ENCODE peak calls at places on chromosomes 13 and 19, in nine cellular contexts. Y, O, I, P, W, N, A, C and B are unnamed samples.

GRCh38 chr19:40416918-40417713 is 3.9 kb upstream of the PRX start:
- DNase-seq in Y (no peak), O (peak), I (peak), P (no peak), W (peak), N (no peak), A (no peak), C (peak), B (peak)

GRCh38 chr13:114339779-114340534 is 25.7 kb downstream of the CHAMP1 start:
- DNase-seq in Y (peak), O (peak), I (no peak), P (peak), W (peak), N (no peak), A (no peak), C (peak), B (peak)

GRCh38 chr13:111975539-111976473 is 91.1 kb upstream of the SOX1 start:
- DNase-seq in Y (no peak), O (no peak), I (no peak), P (no peak), W (no peak), N (no peak), A (no peak), C (no peak), B (no peak)

GRCh38 chr19:1495799-1496713 is 5.1 kb downstream of the REEP6 start:
- DNase-seq in Y (no peak), O (no peak), I (no peak), P (no peak), W (no peak), N (no peak), A (no peak), C (no peak), B (no peak)

GRCh38 chr19:43439183-43440063 is 24.7 kb downstream of the TEX101 start:
- DNase-seq in Y (no peak), O (peak), I (peak), P (peak), W (peak), N (no peak), A (no peak), C (no peak), B (peak)

GRCh38 chr13:49791214-49791752 is 1.2 kb downstream of the KPNA3 start:
- DNase-seq in Y (peak), O (peak), I (no peak), P (no peak), W (peak), N (peak), A (no peak), C (peak), B (peak)

GRCh38 chr19:46471116-46471733 is at the start of gene PNMA8A:
- DNase-seq in Y (peak), O (no peak), I (peak), P (peak), W (peak), N (peak), A (no peak), C (peak), B (peak)

GRCh38 chr13:100298116-100298681 is 209.3 kb downstream of the PCCA start:
- DNase-seq in Y (no peak), O (no peak), I (no peak), P (no peak), W (peak), N (no peak), A (no peak), C (no peak), B (no peak)

GRCh38 chr13:19927117-19927734 is 31.3 kb upstream of the ZMYM2 start:
- DNase-seq in Y (no peak), O (peak), I (no peak), P (peak), W (peak), N (no peak), A (no peak), C (no peak), B (peak)

GRCh38 chr19:50720181-50720920 is 749 bp upstream of the SHANK1 start:
- DNase-seq in Y (no peak), O (no peak), I (no peak), P (no peak), W (no peak), N (no peak), A (no peak), C (no peak), B (no peak)

GRCh38 chr13:66312312-66313087 is 917.6 kb downstream of the PCDH9 start:
- DNase-seq in Y (no peak), O (peak), I (no peak), P (peak), W (peak), N (no peak), A (no peak), C (peak), B (peak)

GRCh38 chr13:59111711-59112110 is 1052.0 kb downstream of the DIAPH3 start:
- DNase-seq in Y (peak), O (no peak), I (no peak), P (no peak), W (peak), N (no peak), A (peak), C (no peak), B (no peak)

GRCh38 chr19:35449347-35450043 is 1.4 kb downstream of the FFAR2 start:
- DNase-seq in Y (no peak), O (peak), I (no peak), P (no peak), W (no peak), N (no peak), A (no peak), C (no peak), B (peak)

GRCh38 chr13:97780486-97780885 is 173.0 kb upstream of the IPO5 start:
- DNase-seq in Y (no peak), O (no peak), I (no peak), P (no peak), W (no peak), N (no peak), A (no peak), C (no peak), B (no peak)

GRCh38 chr13:20303636-20304035 is 71.5 kb upstream of the GJB6 start:
- DNase-seq in Y (no peak), O (peak), I (no peak), P (no peak), W (peak), N (no peak), A (no peak), C (no peak), B (peak)

GRCh38 chr13:45411226-45411625 is 6.9 kb downstream of the SLC25A30 start:
- DNase-seq in Y (no peak), O (no peak), I (no peak), P (no peak), W (no peak), N (no peak), A (no peak), C (no peak), B (no peak)

GRCh38 chr13:45412274-45413049 is 5.7 kb downstream of the SLC25A30 start:
- DNase-seq in Y (no peak), O (peak), I (no peak), P (no peak), W (no peak), N (no peak), A (no peak), C (no peak), B (no peak)

GRCh38 chr13:45409993-45410392 is 8.2 kb downstream of the SLC25A30 start:
- DNase-seq in Y (no peak), O (peak), I (no peak), P (no peak), W (no peak), N (no peak), A (no peak), C (no peak), B (no peak)

GRCh38 chr13:45411631-45412030 is 6.5 kb downstream of the SLC25A30 start:
- DNase-seq in Y (no peak), O (no peak), I (no peak), P (no peak), W (no peak), N (no peak), A (no peak), C (no peak), B (no peak)

DNA sequence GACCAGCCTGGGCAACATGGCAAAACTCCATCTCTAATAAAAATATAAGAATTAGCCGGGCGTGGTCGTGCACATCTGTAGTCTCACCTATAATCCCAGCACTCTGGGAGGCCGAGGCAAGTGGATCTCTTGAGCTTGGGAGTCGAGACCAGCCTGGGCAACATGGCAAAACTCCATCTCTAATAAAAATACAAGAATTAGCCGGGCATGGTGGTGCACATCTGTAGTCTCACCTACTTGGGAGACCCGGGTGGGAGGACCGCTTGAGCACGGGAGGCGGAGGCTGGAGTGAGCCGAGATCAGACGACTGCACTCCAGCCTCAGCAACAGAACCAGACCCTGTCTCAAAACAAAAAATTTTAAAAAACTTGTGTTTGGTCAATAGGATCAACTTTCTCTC is 7.7 kb downstream of the SLC25A30 start:
- DNase-seq in Y (no peak), O (no peak), I (no peak), P (no peak), W (no peak), N (no peak), A (no peak), C (no peak), B (no peak)
- TF ChIP-seq CTCF in Y (no peak), O (no peak), I (no peak), P (no peak), W (no peak), N (no peak), A (no peak), C (no peak), B (no peak)

DNA sequence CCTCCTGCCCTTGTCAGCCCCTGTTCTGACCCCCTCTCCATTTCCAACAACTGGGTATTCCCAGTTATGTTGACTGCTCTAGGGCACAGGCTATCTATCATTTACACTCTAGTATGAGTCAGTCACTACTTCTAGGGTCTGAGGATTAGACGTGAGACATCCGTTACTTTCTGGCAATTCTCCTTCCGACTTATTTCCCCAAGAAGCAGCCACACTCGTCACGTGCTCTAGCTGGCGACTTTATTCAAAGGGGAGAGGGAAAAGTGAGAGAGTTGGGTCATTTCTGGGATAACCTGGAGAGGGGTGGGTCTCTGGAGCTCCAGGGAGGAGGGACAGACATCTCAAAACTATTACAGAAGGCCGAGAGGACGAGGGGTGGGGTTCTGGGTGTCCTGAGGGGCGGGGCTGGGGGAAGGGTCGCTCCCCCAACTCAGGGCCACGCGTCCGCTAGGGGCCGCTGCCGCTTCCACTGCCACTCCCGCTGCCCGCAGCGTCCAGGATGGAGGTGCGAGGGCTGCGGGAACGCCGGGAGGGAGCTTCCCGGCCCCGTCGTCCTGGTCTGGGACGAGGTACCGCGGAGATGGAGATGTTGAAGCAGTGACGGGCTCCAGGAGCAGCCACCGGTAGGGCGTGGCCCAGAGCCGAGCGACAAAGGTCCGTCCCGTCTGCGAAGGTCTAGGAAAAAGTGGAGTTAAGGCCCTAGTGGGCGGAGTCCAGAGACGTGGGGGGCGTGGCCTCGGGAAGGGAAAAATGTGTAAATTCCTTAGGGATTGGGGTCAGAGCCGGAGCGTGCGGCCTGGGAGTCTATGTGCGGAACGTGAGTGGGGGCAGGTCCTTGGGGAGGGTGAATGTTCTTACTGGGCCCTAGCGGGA is 8.9 kb downstream of the RTBDN start:
- DNase-seq in Y (peak), O (peak), I (no peak), P (no peak), W (peak), N (peak), A (no peak), C (no peak), B (no peak)
- TF ChIP-seq CTCF in Y (no peak), O (peak), I (peak), P (peak), W (peak), N (peak), A (peak), C (peak), B (no peak)

GRCh38 chr19:45444318-45445041 is 20.8 kb upstream of the ERCC1 start:
- DNase-seq in Y (peak), O (peak), I (peak), P (peak), W (peak), N (peak), A (no peak), C (peak), B (peak)

GRCh38 chr19:45440873-45441654 is 17.3 kb upstream of the ERCC1 start:
- DNase-seq in Y (no peak), O (peak), I (no peak), P (no peak), W (peak), N (peak), A (no peak), C (no peak), B (peak)

GRCh38 chr19:45442927-45443461 is 19.3 kb upstream of the ERCC1 start:
- DNase-seq in Y (peak), O (peak), I (peak), P (no peak), W (peak), N (no peak), A (no peak), C (peak), B (peak)

GRCh38 chr19:45443462-45444317 is 20.0 kb upstream of the ERCC1 start:
- DNase-seq in Y (peak), O (peak), I (peak), P (peak), W (peak), N (peak), A (no peak), C (peak), B (peak)

DNA sequence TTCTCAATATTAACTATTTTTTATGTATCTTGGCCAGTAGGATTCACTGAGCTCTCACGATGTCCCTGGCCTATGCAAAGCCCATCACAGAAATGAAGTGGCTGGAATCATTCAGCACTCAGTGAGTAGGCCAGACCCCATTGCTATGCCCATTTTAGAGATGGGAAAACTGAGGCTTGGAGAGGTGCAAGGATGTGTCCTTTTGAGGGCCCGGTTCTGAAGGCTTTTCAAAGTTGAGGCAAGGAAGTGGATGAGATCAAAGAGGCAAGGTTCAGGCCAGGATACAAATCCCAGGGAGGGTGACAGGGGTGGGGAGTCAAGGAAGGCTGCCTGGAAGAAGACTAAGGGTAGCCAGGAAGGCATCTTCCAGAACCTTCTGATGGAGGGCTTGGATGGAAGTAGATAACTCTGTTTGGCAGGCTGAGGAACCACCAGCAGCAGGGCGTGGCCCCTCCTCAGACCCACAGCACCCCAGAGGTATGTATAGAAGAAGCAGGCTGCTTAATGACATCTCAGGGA is 18.8 kb upstream of the ERCC1 start:
- DNase-seq in Y (no peak), O (no peak), I (no peak), P (no peak), W (no peak), N (no peak), A (no peak), C (no peak), B (no peak)
- TF ChIP-seq CTCF in Y (no peak), O (no peak), I (no peak), P (no peak), W (no peak), N (no peak), A (no peak), C (no peak), B (no peak)

DNA sequence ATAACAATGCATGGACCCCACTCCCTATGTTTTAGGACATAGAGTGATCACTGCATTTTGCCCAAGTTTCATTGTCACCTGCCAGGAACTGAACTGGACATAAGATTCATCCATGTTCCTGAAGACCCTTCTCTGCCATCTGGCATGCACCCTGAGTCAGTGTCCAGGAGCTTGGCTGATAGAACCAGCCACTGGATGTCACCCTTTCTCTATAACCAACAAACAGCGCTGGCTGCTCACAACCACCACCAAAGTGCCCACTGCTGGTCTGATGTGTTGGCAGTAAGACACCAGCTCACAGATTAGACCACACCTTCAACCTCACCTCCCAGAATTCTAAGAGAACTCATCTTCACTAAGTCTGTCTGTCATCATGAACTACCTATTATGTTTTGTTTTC is 333.4 kb downstream of the ITGBL1 start:
- DNase-seq in Y (peak), O (peak), I (peak), P (peak), W (peak), N (peak), A (peak), C (peak), B (peak)
- TF ChIP-seq CTCF in Y (no peak), O (peak), I (peak), P (peak), W (peak), N (no peak), A (peak), C (no peak), B (peak)

GRCh38 chr19:12247644-12248222 is 47.0 kb downstream of the ZNF44 start:
- DNase-seq in Y (no peak), O (no peak), I (no peak), P (no peak), W (no peak), N (no peak), A (no peak), C (no peak), B (no peak)

GRCh38 chr19:12244370-12244769 is 50.3 kb downstream of the ZNF44 start:
- DNase-seq in Y (no peak), O (no peak), I (no peak), P (no peak), W (no peak), N (no peak), A (no peak), C (no peak), B (no peak)
- TF ChIP-seq CTCF in Y (no peak), O (peak), I (peak), P (no peak), W (no peak), N (no peak), A (no peak), C (no peak), B (no peak)

GRCh38 chr13:25167775-25168174 is 4.3 kb downstream of the AMER2 start:
- DNase-seq in Y (no peak), O (no peak), I (no peak), P (no peak), W (no peak), N (no peak), A (no peak), C (no peak), B (no peak)
- TF ChIP-seq CTCF in Y (no peak), O (no peak), I (no peak), P (no peak), W (no peak), N (no peak), A (no peak), C (no peak), B (no peak)

GRCh38 chr13:71754407-71754974 is 112.5 kb downstream of the DACH1 start:
- DNase-seq in Y (no peak), O (no peak), I (peak), P (no peak), W (no peak), N (no peak), A (no peak), C (peak), B (no peak)
- TF ChIP-seq CTCF in Y (no peak), O (peak), I (peak), P (no peak), W (no peak), N (no peak), A (no peak), C (peak), B (peak)